ENCODE peak calls at places on chromosomes 6 and 20, in four cellular contexts. P, C, B and R are unnamed samples. For H3K4me1, the result is how much of the 10 kb centered on the place peaks cover.

GRCh38 chr20:59602546-59603080 is 1.7 kb upstream of the PHACTR3 start:
- DNase-seq in P (no peak), C (no peak), B (no peak), R (no peak)

GRCh38 chr20:25460591-25461280 is 53.3 kb downstream of the GINS1 start:
- DNase-seq in P (no peak), C (no peak), B (no peak), R (no peak)

GRCh38 chr6:158049055-158050028 is 67.7 kb downstream of the SYNJ2 start:
- DNase-seq in P (no peak), C (no peak), B (no peak), R (no peak)

GRCh38 chr6:152110878-152111820 is 303.7 kb downstream of the ESR1 start:
- DNase-seq in P (peak), C (no peak), B (peak), R (no peak)

GRCh38 chr20:17710379-17711305 is 10.9 kb downstream of the BANF2 start:
- DNase-seq in P (peak), C (no peak), B (no peak), R (no peak)

GRCh38 chr20:24379116-24379927 is 90.1 kb upstream of the SYNDIG1 start:
- DNase-seq in P (peak), C (no peak), B (no peak), R (no peak)

GRCh38 chr20:52193133-52193532 is 1.6 kb upstream of the ZFP64 start:
- DNase-seq in P (no peak), C (no peak), B (no peak), R (no peak)

GRCh38 chr6:159933077-159933476 is 35.8 kb upstream of the IGF2R start:
- DNase-seq in P (no peak), C (no peak), B (no peak), R (no peak)

GRCh38 chr6:5223309-5223708 is 37.4 kb downstream of the LYRM4 start:
- DNase-seq in P (no peak), C (no peak), B (no peak), R (no peak)

GRCh38 chr20:8722277-8722928 is 346.5 kb upstream of the PLCB4 start:
- DNase-seq in P (peak), C (peak), B (peak), R (peak)

GRCh38 chr6:151690303-151690702 is 117.2 kb upstream of the ESR1 start:
- DNase-seq in P (no peak), C (no peak), B (no peak), R (peak)

GRCh38 chr6:34489229-34489805 is 23.4 kb downstream of the PACSIN1 start:
- DNase-seq in P (no peak), C (no peak), B (no peak), R (no peak)

GRCh38 chr20:53751394-53752368 is 158.0 kb upstream of the ZNF217 start:
- DNase-seq in P (no peak), C (no peak), B (no peak), R (peak)

GRCh38 chr20:1388706-1389483 is 4.0 kb downstream of the FKBP1A start:
- DNase-seq in P (no peak), C (no peak), B (no peak), R (peak)

GRCh38 chr20:64766-65322 is 22.6 kb upstream of the DEFB125 start:
- DNase-seq in P (no peak), C (no peak), B (no peak), R (no peak)

GRCh38 chr6:31397901-31398300 is 5.5 kb upstream of the MICA start:
- DNase-seq in P (no peak), C (no peak), B (no peak), R (no peak)

GRCh38 chr6:151370509-151371078 is 20.8 kb downstream of the ZBTB2 start:
- DNase-seq in P (no peak), C (no peak), B (no peak), R (no peak)

GRCh38 chr20:15515706-15516105 is 1057.5 kb downstream of the KIF16B start:
- DNase-seq in P (no peak), C (no peak), B (no peak), R (no peak)

GRCh38 chr6:78993955-78994354 is 84.1 kb downstream of the PHIP start:
- DNase-seq in P (no peak), C (no peak), B (no peak), R (no peak)

GRCh38 chr6:135212935-135213334 is 31.8 kb downstream of the MYB start:
- DNase-seq in P (no peak), C (no peak), B (no peak), R (peak)

GRCh38 chr6:32439139-32439538 is 548 bp upstream of the HLA-DRA start:
- DNase-seq in P (no peak), C (no peak), B (no peak), R (no peak)
- H3K4me1 ChIP-seq in P (under half), C (under half), B (under half), R (under half)

GRCh38 chr6:42694586-42694985 is 27.8 kb downstream of the PRPH2 start:
- DNase-seq in P (no peak), C (no peak), B (peak), R (no peak)
- H3K4me1 ChIP-seq in P (under half), C (under half), B (under half), R (under half)

GRCh38 chr20:44212792-44213191 is 2.2 kb upstream of the OSER1 start:
- DNase-seq in P (no peak), C (no peak), B (no peak), R (no peak)

GRCh38 chr20:44209691-44210421 is 715 bp downstream of the OSER1 start:
- DNase-seq in P (no peak), C (no peak), B (peak), R (no peak)

GRCh38 chr20:44208770-44209169 is 1.8 kb downstream of the OSER1 start:
- DNase-seq in P (no peak), C (no peak), B (no peak), R (no peak)

GRCh38 chr20:44211177-44212039 is 837 bp upstream of the OSER1 start:
- DNase-seq in P (no peak), C (no peak), B (peak), R (peak)

GRCh38 chr20:44210422-44211176 is at the start of gene OSER1:
- DNase-seq in P (peak), C (peak), B (peak), R (peak)
- H3K4me1 ChIP-seq in P (under half), C (under half), B (under half), R (under half)

GRCh38 chr6:106104941-106105340 is 18.8 kb downstream of the PRDM1 start:
- DNase-seq in P (no peak), C (no peak), B (no peak), R (no peak)
- H3K4me1 ChIP-seq in P (under half), C (under half), B (under half), R (under half)

GRCh38 chr6:2938632-2939083 is 32.7 kb downstream of the SERPINB6 start:
- DNase-seq in P (no peak), C (peak), B (no peak), R (no peak)
- H3K4me1 ChIP-seq in P (under half), C (under half), B (under half), R (under half)

GRCh38 chr20:46520976-46521579 is 7.7 kb upstream of the ZNF334 start:
- DNase-seq in P (peak), C (peak), B (peak), R (no peak)
- H3K4me1 ChIP-seq in P (under half), C (under half), B (under half), R (under half)

GRCh38 chr20:6028795-6029194 is 25.1 kb downstream of the LRRN4 start:
- DNase-seq in P (no peak), C (no peak), B (no peak), R (no peak)
- H3K4me1 ChIP-seq in P (under half), C (under half), B (under half), R (under half)

GRCh38 chr6:43014434-43014909 is 423 bp downstream of the KLHDC3 start:
- DNase-seq in P (no peak), C (no peak), B (no peak), R (no peak)

GRCh38 chr6:43013843-43014433 is at the start of the genes KLHDC3 and MEA1:
- DNase-seq in P (peak), C (peak), B (peak), R (peak)

GRCh38 chr6:43019152-43019551 is 2.3 kb upstream of the RRP36 start:
- DNase-seq in P (no peak), C (no peak), B (no peak), R (no peak)

GRCh38 chr6:43016166-43016915 is 2.3 kb downstream of the KLHDC3 start:
- DNase-seq in P (peak), C (no peak), B (no peak), R (no peak)

DNA sequence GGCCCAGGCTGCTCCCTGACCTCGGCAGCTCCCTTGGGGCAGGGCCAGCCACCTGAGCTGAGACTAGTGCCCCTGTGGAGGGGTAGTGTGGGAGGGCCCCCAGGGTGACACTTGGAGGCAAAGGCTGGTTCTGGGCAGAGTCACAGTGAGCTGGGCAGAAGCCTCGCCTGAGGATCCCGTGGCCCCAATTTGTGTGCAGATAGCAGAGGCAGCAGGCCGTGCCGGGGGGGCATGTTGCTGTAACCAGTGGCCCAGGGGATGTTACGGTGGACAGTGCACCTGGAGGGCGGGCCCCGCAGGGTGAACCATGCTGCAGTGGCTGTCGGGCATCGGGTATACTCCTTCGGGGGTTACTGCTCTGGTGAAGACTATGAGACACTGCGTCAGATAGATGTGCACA is 2.9 kb downstream of the KLHDC3 start:
- DNase-seq in P (peak), C (no peak), B (no peak), R (no peak)
- H3K4me1 ChIP-seq in P (half or more), C (under half), B (under half), R (under half)

DNA sequence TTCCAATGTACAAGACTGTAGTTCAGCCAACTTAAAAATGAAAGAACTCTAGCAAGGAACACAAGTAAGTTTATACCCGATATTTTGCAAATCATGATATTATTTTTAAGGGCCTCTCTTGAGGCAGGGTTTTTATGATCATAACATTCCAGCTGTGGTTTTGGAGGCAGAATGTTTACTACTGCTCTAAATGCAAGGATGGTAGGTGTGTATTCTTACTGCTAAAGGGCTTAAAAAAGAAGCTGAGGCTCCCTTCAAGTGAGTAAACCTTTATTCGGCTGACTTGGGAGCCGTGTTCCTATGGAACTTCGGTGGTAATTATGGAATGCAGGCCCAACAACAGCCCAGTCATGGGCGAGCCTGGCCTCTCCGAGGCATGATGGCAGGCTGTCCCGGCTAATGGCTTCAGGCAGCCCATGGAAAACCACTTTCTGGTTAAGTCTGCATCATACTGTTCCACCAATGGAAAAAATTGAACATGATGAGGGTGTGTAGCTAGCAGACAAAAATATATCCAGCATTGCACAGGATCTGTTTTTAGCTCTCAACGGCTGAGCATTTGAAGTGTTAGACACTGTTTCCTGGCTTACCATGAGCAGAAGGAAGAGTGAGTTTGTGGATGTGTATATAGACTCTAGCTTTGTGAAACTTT is 111.5 kb downstream of the TIAM2 start:
- DNase-seq in P (no peak), C (no peak), B (no peak), R (no peak)
- H3K4me1 ChIP-seq in P (under half), C (under half), B (under half), R (under half)

GRCh38 chr6:41272591-41273175 is 13.8 kb downstream of the TREM1 start:
- DNase-seq in P (no peak), C (no peak), B (no peak), R (no peak)

GRCh38 chr6:41271901-41272395 is 14.5 kb downstream of the TREM1 start:
- DNase-seq in P (peak), C (no peak), B (no peak), R (no peak)

GRCh38 chr6:41268478-41268877 is 18.0 kb downstream of the TREM1 start:
- DNase-seq in P (no peak), C (no peak), B (no peak), R (no peak)

GRCh38 chr6:41266555-41266954 is 19.9 kb downstream of the TREM1 start:
- DNase-seq in P (no peak), C (no peak), B (no peak), R (no peak)

GRCh38 chr6:41269716-41270115 is 16.8 kb downstream of the TREM1 start:
- DNase-seq in P (no peak), C (no peak), B (no peak), R (no peak)
- H3K4me1 ChIP-seq in P (under half), C (under half), B (under half), R (under half)